ENCODE peak calls at places on chromosomes 2 and 18, in ten cellular contexts. One of them, this sample, is unnamed.
A peak's percentile ranks its signal among the peaks of the same experiment; 100 is the strongest.

GRCh38 chr2:208315081-208315788 is 49.2 kb downstream of the PIKFYVE start:
- DNase-seq in HuH-7.5: no peak
- DNase-seq in gastrocnemius medialis: peak; percentile 76
- DNase-seq in H9: no peak
- DNase-seq in NCI-H1436: no peak
- DNase-seq in NCI-H446: no peak
- DNase-seq in M059J: peak; percentile 22
- DNase-seq in psoas muscle: peak; percentile 31
- DNase-seq in endothelial cell: no peak
- DNase-seq in NCI-H1694 treated with DMSO at 0.1 percent for 48 hours: no peak
- DNase-seq in this sample: no peak

GRCh38 chr2:115549731-115550130 is 1107.3 kb downstream of the DPP10 start:
- DNase-seq in HuH-7.5: no peak
- DNase-seq in gastrocnemius medialis: no peak
- DNase-seq in H9: no peak
- DNase-seq in NCI-H1436: no peak
- DNase-seq in NCI-H446: no peak
- DNase-seq in M059J: no peak
- DNase-seq in psoas muscle: no peak
- DNase-seq in endothelial cell: no peak
- DNase-seq in NCI-H1694 treated with DMSO at 0.1 percent for 48 hours: no peak
- DNase-seq in this sample: no peak

GRCh38 chr2:37637122-37637875 is 34.1 kb downstream of the CDC42EP3 start:
- DNase-seq in HuH-7.5: no peak
- DNase-seq in gastrocnemius medialis: no peak
- DNase-seq in H9: no peak
- DNase-seq in NCI-H1436: no peak
- DNase-seq in NCI-H446: no peak
- DNase-seq in M059J: no peak
- DNase-seq in psoas muscle: no peak
- DNase-seq in endothelial cell: no peak
- DNase-seq in NCI-H1694 treated with DMSO at 0.1 percent for 48 hours: no peak
- DNase-seq in this sample: no peak

GRCh38 chr2:170486730-170487129 is 228.4 kb upstream of the SP5 start:
- DNase-seq in HuH-7.5: no peak
- DNase-seq in gastrocnemius medialis: no peak
- DNase-seq in H9: no peak
- DNase-seq in NCI-H1436: no peak
- DNase-seq in NCI-H446: no peak
- DNase-seq in M059J: no peak
- DNase-seq in psoas muscle: no peak
- DNase-seq in endothelial cell: no peak
- DNase-seq in NCI-H1694 treated with DMSO at 0.1 percent for 48 hours: no peak
- DNase-seq in this sample: no peak

GRCh38 chr18:58580623-58581022 is 48.3 kb downstream of the ALPK2 start:
- DNase-seq in HuH-7.5: no peak
- DNase-seq in gastrocnemius medialis: no peak
- DNase-seq in H9: peak; percentile 55
- DNase-seq in NCI-H1436: no peak
- DNase-seq in NCI-H446: no peak
- DNase-seq in M059J: peak; percentile 91
- DNase-seq in psoas muscle: no peak
- DNase-seq in endothelial cell: no peak
- DNase-seq in NCI-H1694 treated with DMSO at 0.1 percent for 48 hours: no peak
- DNase-seq in this sample: peak; percentile 81

GRCh38 chr2:44456946-44457345 is 95.2 kb downstream of the CAMKMT start:
- DNase-seq in HuH-7.5: no peak
- DNase-seq in gastrocnemius medialis: no peak
- DNase-seq in H9: no peak
- DNase-seq in NCI-H1436: no peak
- DNase-seq in NCI-H446: no peak
- DNase-seq in M059J: peak; percentile 2
- DNase-seq in psoas muscle: no peak
- DNase-seq in endothelial cell: no peak
- DNase-seq in NCI-H1694 treated with DMSO at 0.1 percent for 48 hours: no peak
- DNase-seq in this sample: no peak

GRCh38 chr18:5879479-5879882 is 15.8 kb downstream of the TMEM200C start:
- DNase-seq in HuH-7.5: no peak
- DNase-seq in gastrocnemius medialis: no peak
- DNase-seq in H9: no peak
- DNase-seq in NCI-H1436: no peak
- DNase-seq in NCI-H446: no peak
- DNase-seq in M059J: peak; percentile 24
- DNase-seq in psoas muscle: no peak
- DNase-seq in endothelial cell: no peak
- DNase-seq in NCI-H1694 treated with DMSO at 0.1 percent for 48 hours: peak; percentile 51
- DNase-seq in this sample: no peak

GRCh38 chr2:20604401-20604911 is 46.4 kb downstream of the HS1BP3 start:
- DNase-seq in HuH-7.5: no peak
- DNase-seq in gastrocnemius medialis: no peak
- DNase-seq in H9: no peak
- DNase-seq in NCI-H1436: no peak
- DNase-seq in NCI-H446: no peak
- DNase-seq in M059J: no peak
- DNase-seq in psoas muscle: no peak
- DNase-seq in endothelial cell: no peak
- DNase-seq in NCI-H1694 treated with DMSO at 0.1 percent for 48 hours: no peak
- DNase-seq in this sample: peak; percentile 26

GRCh38 chr2:19888831-19889230 is 13.0 kb downstream of the TTC32 start:
- DNase-seq in HuH-7.5: no peak
- DNase-seq in gastrocnemius medialis: no peak
- DNase-seq in H9: no peak
- DNase-seq in NCI-H1436: no peak
- DNase-seq in NCI-H446: no peak
- DNase-seq in M059J: no peak
- DNase-seq in psoas muscle: no peak
- DNase-seq in endothelial cell: no peak
- DNase-seq in NCI-H1694 treated with DMSO at 0.1 percent for 48 hours: no peak
- DNase-seq in this sample: no peak

GRCh38 chr2:24490674-24491625 is at the start of gene NCOA1:
- DNase-seq in HuH-7.5: peak; percentile 85
- DNase-seq in gastrocnemius medialis: peak; percentile 79
- DNase-seq in H9: peak; percentile 92
- DNase-seq in NCI-H1436: peak; percentile 81
- DNase-seq in NCI-H446: peak; percentile 58
- DNase-seq in M059J: peak; percentile 86
- DNase-seq in psoas muscle: peak; percentile 92
- DNase-seq in endothelial cell: peak; percentile 81
- DNase-seq in NCI-H1694 treated with DMSO at 0.1 percent for 48 hours: peak; percentile 85
- DNase-seq in this sample: peak; percentile 98

GRCh38 chr18:7630731-7631442 is 63.8 kb downstream of the PTPRM start:
- DNase-seq in HuH-7.5: no peak
- DNase-seq in gastrocnemius medialis: no peak
- DNase-seq in H9: no peak
- DNase-seq in NCI-H1436: no peak
- DNase-seq in NCI-H446: no peak
- DNase-seq in M059J: no peak
- DNase-seq in psoas muscle: no peak
- DNase-seq in endothelial cell: no peak
- DNase-seq in NCI-H1694 treated with DMSO at 0.1 percent for 48 hours: no peak
- DNase-seq in this sample: no peak

GRCh38 chr2:134167015-134167414 is 86.9 kb upstream of the MGAT5 start:
- DNase-seq in HuH-7.5: no peak
- DNase-seq in gastrocnemius medialis: no peak
- DNase-seq in H9: no peak
- DNase-seq in NCI-H1436: no peak
- DNase-seq in NCI-H446: no peak
- DNase-seq in M059J: peak; percentile 26
- DNase-seq in psoas muscle: no peak
- DNase-seq in endothelial cell: no peak
- DNase-seq in NCI-H1694 treated with DMSO at 0.1 percent for 48 hours: no peak
- DNase-seq in this sample: no peak

GRCh38 chr2:29064746-29065478 is 9.4 kb downstream of the PCARE start:
- DNase-seq in HuH-7.5: no peak
- DNase-seq in gastrocnemius medialis: no peak
- DNase-seq in H9: no peak
- DNase-seq in NCI-H1436: no peak
- DNase-seq in NCI-H446: no peak
- DNase-seq in M059J: no peak
- DNase-seq in psoas muscle: no peak
- DNase-seq in endothelial cell: no peak
- DNase-seq in NCI-H1694 treated with DMSO at 0.1 percent for 48 hours: no peak
- DNase-seq in this sample: no peak

GRCh38 chr2:230054079-230054478 is 14.6 kb downstream of the SLC16A14 start:
- DNase-seq in HuH-7.5: no peak
- DNase-seq in gastrocnemius medialis: no peak
- DNase-seq in H9: no peak
- DNase-seq in NCI-H1436: no peak
- DNase-seq in NCI-H446: no peak
- DNase-seq in M059J: peak; percentile 86
- DNase-seq in psoas muscle: no peak
- DNase-seq in endothelial cell: no peak
- DNase-seq in NCI-H1694 treated with DMSO at 0.1 percent for 48 hours: no peak
- DNase-seq in this sample: no peak

GRCh38 chr2:888906-889566 is 61.6 kb upstream of the SNTG2 start:
- DNase-seq in HuH-7.5: no peak
- DNase-seq in gastrocnemius medialis: no peak
- DNase-seq in H9: peak; percentile 20
- DNase-seq in NCI-H1436: no peak
- DNase-seq in NCI-H446: no peak
- DNase-seq in M059J: no peak
- DNase-seq in psoas muscle: no peak
- DNase-seq in endothelial cell: no peak
- DNase-seq in NCI-H1694 treated with DMSO at 0.1 percent for 48 hours: no peak
- DNase-seq in this sample: peak; percentile 30

GRCh38 chr2:79887747-79888374 is 375.0 kb downstream of the CTNNA2 start:
- DNase-seq in HuH-7.5: peak; percentile 26
- DNase-seq in gastrocnemius medialis: no peak
- DNase-seq in H9: peak; percentile 33
- DNase-seq in NCI-H1436: peak; percentile 1
- DNase-seq in NCI-H446: peak; percentile 2
- DNase-seq in M059J: peak; percentile 46
- DNase-seq in psoas muscle: no peak
- DNase-seq in endothelial cell: peak; percentile 59
- DNase-seq in NCI-H1694 treated with DMSO at 0.1 percent for 48 hours: peak; percentile 60
- DNase-seq in this sample: peak; percentile 63

GRCh38 chr2:127179756-127180155 is 40.3 kb downstream of the CYP27C1 start:
- DNase-seq in HuH-7.5: no peak
- DNase-seq in gastrocnemius medialis: no peak
- DNase-seq in H9: no peak
- DNase-seq in NCI-H1436: no peak
- DNase-seq in NCI-H446: no peak
- DNase-seq in M059J: no peak
- DNase-seq in psoas muscle: no peak
- DNase-seq in endothelial cell: no peak
- DNase-seq in NCI-H1694 treated with DMSO at 0.1 percent for 48 hours: no peak
- DNase-seq in this sample: no peak

GRCh38 chr2:237291138-237291792 is 122.7 kb downstream of the COL6A3 start:
- DNase-seq in HuH-7.5: no peak
- DNase-seq in gastrocnemius medialis: peak; percentile 94
- DNase-seq in H9: no peak
- DNase-seq in NCI-H1436: peak; percentile 84
- DNase-seq in NCI-H446: peak; percentile 91
- DNase-seq in M059J: peak; percentile 95
- DNase-seq in psoas muscle: peak; percentile 91
- DNase-seq in endothelial cell: no peak
- DNase-seq in NCI-H1694 treated with DMSO at 0.1 percent for 48 hours: peak; percentile 92
- DNase-seq in this sample: no peak

GRCh38 chr2:37832590-37833197 is 92.4 kb upstream of the RMDN2 start:
- DNase-seq in HuH-7.5: peak; percentile 43
- DNase-seq in gastrocnemius medialis: peak; percentile 74
- DNase-seq in H9: peak; percentile 77
- DNase-seq in NCI-H1436: peak; percentile 78
- DNase-seq in NCI-H446: peak; percentile 78
- DNase-seq in M059J: peak; percentile 87
- DNase-seq in psoas muscle: peak; percentile 85
- DNase-seq in endothelial cell: peak; percentile 88
- DNase-seq in NCI-H1694 treated with DMSO at 0.1 percent for 48 hours: peak; percentile 70
- DNase-seq in this sample: peak; percentile 96

GRCh38 chr2:105919826-105920225 is 175.1 kb downstream of the NCK2 start:
- DNase-seq in HuH-7.5: no peak
- DNase-seq in gastrocnemius medialis: no peak
- DNase-seq in H9: no peak
- DNase-seq in NCI-H1436: no peak
- DNase-seq in NCI-H446: no peak
- DNase-seq in M059J: peak; percentile 14
- DNase-seq in psoas muscle: no peak
- DNase-seq in endothelial cell: peak; percentile 27
- DNase-seq in NCI-H1694 treated with DMSO at 0.1 percent for 48 hours: no peak
- DNase-seq in this sample: peak; percentile 80

GRCh38 chr18:69945220-69946114 is 2.2 kb downstream of the CD226 start:
- DNase-seq in HuH-7.5: no peak
- DNase-seq in gastrocnemius medialis: no peak
- DNase-seq in H9: no peak
- DNase-seq in NCI-H1436: no peak
- DNase-seq in NCI-H446: no peak
- DNase-seq in M059J: no peak
- DNase-seq in psoas muscle: no peak
- DNase-seq in endothelial cell: no peak
- DNase-seq in NCI-H1694 treated with DMSO at 0.1 percent for 48 hours: no peak
- DNase-seq in this sample: no peak

GRCh38 chr2:120205901-120206581 is 17.2 kb downstream of the TMEM185B start:
- DNase-seq in HuH-7.5: no peak
- DNase-seq in gastrocnemius medialis: no peak
- DNase-seq in H9: peak; percentile 79
- DNase-seq in NCI-H1436: no peak
- DNase-seq in NCI-H446: no peak
- DNase-seq in M059J: no peak
- DNase-seq in psoas muscle: no peak
- DNase-seq in endothelial cell: peak; percentile 78
- DNase-seq in NCI-H1694 treated with DMSO at 0.1 percent for 48 hours: no peak
- DNase-seq in this sample: peak; percentile 92

GRCh38 chr2:130728549-130729310 is at the start of gene GPR148:
- DNase-seq in HuH-7.5: no peak
- DNase-seq in gastrocnemius medialis: no peak
- DNase-seq in H9: no peak
- DNase-seq in NCI-H1436: no peak
- DNase-seq in NCI-H446: peak; percentile 9
- DNase-seq in M059J: no peak
- DNase-seq in psoas muscle: no peak
- DNase-seq in endothelial cell: no peak
- DNase-seq in NCI-H1694 treated with DMSO at 0.1 percent for 48 hours: no peak
- DNase-seq in this sample: peak; percentile 49

GRCh38 chr2:41966920-41967319 is 80.9 kb upstream of the PKDCC start:
- DNase-seq in HuH-7.5: no peak
- DNase-seq in gastrocnemius medialis: no peak
- DNase-seq in H9: no peak
- DNase-seq in NCI-H1436: no peak
- DNase-seq in NCI-H446: no peak
- DNase-seq in M059J: peak; percentile 62
- DNase-seq in psoas muscle: peak; percentile 43
- DNase-seq in endothelial cell: no peak
- DNase-seq in NCI-H1694 treated with DMSO at 0.1 percent for 48 hours: no peak
- DNase-seq in this sample: peak; percentile 49

GRCh38 chr2:85181093-85181685 is 48.0 kb downstream of the TCF7L1 start:
- DNase-seq in HuH-7.5: no peak
- DNase-seq in gastrocnemius medialis: no peak
- DNase-seq in H9: no peak
- DNase-seq in NCI-H1436: no peak
- DNase-seq in NCI-H446: no peak
- DNase-seq in M059J: no peak
- DNase-seq in psoas muscle: no peak
- DNase-seq in endothelial cell: peak; percentile 45
- DNase-seq in NCI-H1694 treated with DMSO at 0.1 percent for 48 hours: no peak
- DNase-seq in this sample: no peak

GRCh38 chr2:57802243-57802642 is 244.4 kb upstream of the VRK2 start:
- DNase-seq in HuH-7.5: no peak
- DNase-seq in gastrocnemius medialis: no peak
- DNase-seq in H9: no peak
- DNase-seq in NCI-H1436: no peak
- DNase-seq in NCI-H446: no peak
- DNase-seq in M059J: no peak
- DNase-seq in psoas muscle: no peak
- DNase-seq in endothelial cell: no peak
- DNase-seq in NCI-H1694 treated with DMSO at 0.1 percent for 48 hours: no peak
- DNase-seq in this sample: no peak

GRCh38 chr2:209431701-209432100 is 7.9 kb downstream of the MAP2 start:
- DNase-seq in HuH-7.5: no peak
- DNase-seq in gastrocnemius medialis: no peak
- DNase-seq in H9: no peak
- DNase-seq in NCI-H1436: no peak
- DNase-seq in NCI-H446: no peak
- DNase-seq in M059J: peak; percentile 95
- DNase-seq in psoas muscle: no peak
- DNase-seq in endothelial cell: no peak
- DNase-seq in NCI-H1694 treated with DMSO at 0.1 percent for 48 hours: no peak
- DNase-seq in this sample: no peak

This sample was measured in endodermal cell.